ENCODE peak calls at places on chromosomes 11 and 22, in nine cellular contexts. One of them, this sample, is unnamed.

GRCh38 chr11:111213256-111213655 is 32.3 kb upstream of the POU2AF2 start:
- DNase-seq in upper lobe of right lung: no peak
- DNase-seq in mucosa of descending colon: no peak
- DNase-seq in body of pancreas: no peak
- DNase-seq in lower lobe of right lung: no peak
- DNase-seq in IMR-90: peak; percentile 53
- DNase-seq in Panc1: no peak
- DNase-seq in H7: no peak
- DNase-seq in PC-3: peak; percentile 51
- DNase-seq in this sample: no peak

GRCh38 chr11:130892847-130893246 is 23.4 kb downstream of the SNX19 start:
- DNase-seq in H7: peak; percentile 38
- DNase-seq in mucosa of descending colon: no peak
- DNase-seq in body of pancreas: no peak
- DNase-seq in upper lobe of right lung: no peak
- DNase-seq in lower lobe of right lung: no peak
- DNase-seq in Panc1: no peak
- DNase-seq in IMR-90: no peak
- DNase-seq in PC-3: no peak
- DNase-seq in this sample: no peak

GRCh38 chr11:17543041-17543440 is 1.2 kb downstream of the USH1C start:
- DNase-seq in upper lobe of right lung: no peak
- DNase-seq in PC-3: no peak
- DNase-seq in lower lobe of right lung: no peak
- DNase-seq in IMR-90: no peak
- DNase-seq in body of pancreas: no peak
- DNase-seq in H7: no peak
- DNase-seq in Panc1: no peak
- DNase-seq in mucosa of descending colon: peak; percentile 72
- DNase-seq in this sample: peak; percentile 60

GRCh38 chr11:60941371-60942119 is 10.4 kb downstream of the SLC15A3 start:
- DNase-seq in Panc1: no peak
- DNase-seq in body of pancreas: no peak
- DNase-seq in IMR-90: no peak
- DNase-seq in H7: peak; percentile 16
- DNase-seq in mucosa of descending colon: no peak
- DNase-seq in lower lobe of right lung: no peak
- DNase-seq in upper lobe of right lung: no peak
- DNase-seq in PC-3: no peak
- DNase-seq in this sample: no peak

GRCh38 chr11:122107566-122107965 is 8.4 kb downstream of the BLID start:
- DNase-seq in body of pancreas: no peak
- DNase-seq in PC-3: no peak
- DNase-seq in upper lobe of right lung: no peak
- DNase-seq in H7: no peak
- DNase-seq in IMR-90: no peak
- DNase-seq in mucosa of descending colon: no peak
- DNase-seq in Panc1: no peak
- DNase-seq in lower lobe of right lung: no peak
- DNase-seq in this sample: no peak

GRCh38 chr11:77152846-77153245 is 24.8 kb downstream of the MYO7A start:
- DNase-seq in PC-3: no peak
- DNase-seq in H7: no peak
- DNase-seq in Panc1: no peak
- DNase-seq in IMR-90: peak; percentile 18
- DNase-seq in lower lobe of right lung: no peak
- DNase-seq in upper lobe of right lung: no peak
- DNase-seq in body of pancreas: no peak
- DNase-seq in mucosa of descending colon: no peak
- DNase-seq in this sample: no peak

GRCh38 chr11:36945384-36945783 is 347.3 kb upstream of the RAG2 start:
- DNase-seq in body of pancreas: no peak
- DNase-seq in PC-3: peak; percentile 16
- DNase-seq in Panc1: no peak
- DNase-seq in upper lobe of right lung: no peak
- DNase-seq in mucosa of descending colon: no peak
- DNase-seq in lower lobe of right lung: no peak
- DNase-seq in H7: no peak
- DNase-seq in IMR-90: peak; percentile 23
- DNase-seq in this sample: no peak

GRCh38 chr11:75492181-75492820 is 33.4 kb downstream of the GDPD5 start:
- DNase-seq in IMR-90: peak; percentile 20
- DNase-seq in upper lobe of right lung: no peak
- DNase-seq in body of pancreas: no peak
- DNase-seq in PC-3: peak; percentile 51
- DNase-seq in H7: no peak
- DNase-seq in Panc1: no peak
- DNase-seq in lower lobe of right lung: no peak
- DNase-seq in mucosa of descending colon: no peak
- DNase-seq in this sample: peak; percentile 69

GRCh38 chr11:8068605-8069221 is 12.3 kb upstream of the TUB start:
- DNase-seq in H7: no peak
- DNase-seq in lower lobe of right lung: no peak
- DNase-seq in body of pancreas: peak; percentile 55
- DNase-seq in upper lobe of right lung: no peak
- DNase-seq in mucosa of descending colon: peak; percentile 19
- DNase-seq in IMR-90: peak; percentile 91
- DNase-seq in PC-3: peak; percentile 39
- DNase-seq in Panc1: no peak
- DNase-seq in this sample: no peak

GRCh38 chr11:82675838-82676237 is 57.8 kb downstream of the FAM181B start:
- DNase-seq in body of pancreas: no peak
- DNase-seq in IMR-90: no peak
- DNase-seq in upper lobe of right lung: no peak
- DNase-seq in Panc1: no peak
- DNase-seq in lower lobe of right lung: no peak
- DNase-seq in H7: no peak
- DNase-seq in PC-3: no peak
- DNase-seq in mucosa of descending colon: no peak
- DNase-seq in this sample: no peak

GRCh38 chr22:47053865-47054185 is 291.4 kb downstream of the TBC1D22A start:
- DNase-seq in Panc1: no peak
- DNase-seq in PC-3: peak; percentile 1
- DNase-seq in IMR-90: peak; percentile 73
- DNase-seq in H7: no peak
- DNase-seq in upper lobe of right lung: no peak
- DNase-seq in body of pancreas: no peak
- DNase-seq in lower lobe of right lung: no peak
- DNase-seq in mucosa of descending colon: no peak
- DNase-seq in this sample: no peak

GRCh38 chr22:20111045-20111688 is 4.7 kb upstream of the RANBP1 start:
- DNase-seq in Panc1: no peak
- DNase-seq in lower lobe of right lung: peak; percentile 44
- DNase-seq in body of pancreas: no peak
- DNase-seq in mucosa of descending colon: no peak
- DNase-seq in IMR-90: peak; percentile 5
- DNase-seq in H7: peak; percentile 88
- DNase-seq in PC-3: peak; percentile 26
- DNase-seq in upper lobe of right lung: no peak
- DNase-seq in this sample: peak; percentile 58

DNA sequence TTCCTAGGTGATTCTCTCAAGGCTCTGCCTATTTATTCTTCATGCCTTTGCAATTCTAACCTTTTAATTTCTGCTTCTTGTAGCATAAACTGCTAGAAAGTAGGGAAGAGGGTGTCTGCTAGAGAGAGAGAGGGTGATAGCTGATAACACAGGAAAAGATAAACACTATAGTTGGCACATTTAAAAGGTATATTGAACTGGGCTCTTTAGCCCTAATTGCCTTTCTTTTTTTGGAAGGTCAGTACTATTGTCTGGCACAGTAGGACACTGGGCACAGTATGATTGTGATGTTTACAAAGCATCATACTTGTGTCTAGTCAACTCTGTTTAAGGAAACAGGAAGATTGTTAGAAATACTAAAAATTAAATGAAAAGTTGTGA is 33.3 kb downstream of the TEAD1 start:
- DNase-seq in mucosa of descending colon: no peak
- DNase-seq in H7: no peak
- DNase-seq in IMR-90: no peak
- DNase-seq in upper lobe of right lung: no peak
- DNase-seq in lower lobe of right lung: no peak
- DNase-seq in PC-3: no peak
- DNase-seq in Panc1: no peak
- DNase-seq in body of pancreas: no peak
- DNase-seq in this sample: no peak
- H3K36me3 ChIP-seq in mucosa of descending colon: no peaks in the 10 kb centered on the region
- H3K36me3 ChIP-seq in H7: no peaks in the 10 kb centered on the region
- H3K36me3 ChIP-seq in IMR-90: peaks cover 14% of the 10 kb centered on the region
- H3K36me3 ChIP-seq in upper lobe of right lung: no peaks in the 10 kb centered on the region
- H3K36me3 ChIP-seq in lower lobe of right lung: no peaks in the 10 kb centered on the region
- H3K36me3 ChIP-seq in PC-3: peaks cover 6% of the 10 kb centered on the region
- H3K36me3 ChIP-seq in Panc1: no peaks in the 10 kb centered on the region
- H3K36me3 ChIP-seq in body of pancreas: no peaks in the 10 kb centered on the region
- H3K36me3 ChIP-seq in this sample: no peaks in the 10 kb centered on the region

GRCh38 chr22:40289991-40290459 is 56.3 kb upstream of the ADSL start:
- DNase-seq in upper lobe of right lung: no peak
- DNase-seq in body of pancreas: no peak
- DNase-seq in IMR-90: no peak
- DNase-seq in lower lobe of right lung: peak; percentile 59
- DNase-seq in H7: no peak
- DNase-seq in PC-3: no peak
- DNase-seq in mucosa of descending colon: peak; percentile 23
- DNase-seq in Panc1: no peak
- DNase-seq in this sample: no peak
- H3K36me3 ChIP-seq in upper lobe of right lung: peaks cover 90% of the 10 kb centered on the region
- H3K36me3 ChIP-seq in body of pancreas: peaks cover 12% of the 10 kb centered on the region
- H3K36me3 ChIP-seq in IMR-90: peaks cover 37% of the 10 kb centered on the region
- H3K36me3 ChIP-seq in lower lobe of right lung: peaks cover 93% of the 10 kb centered on the region
- H3K36me3 ChIP-seq in H7: peaks cover 32% of the 10 kb centered on the region
- H3K36me3 ChIP-seq in PC-3: peaks cover 9% of the 10 kb centered on the region
- H3K36me3 ChIP-seq in mucosa of descending colon: peaks cover 9% of the 10 kb centered on the region
- H3K36me3 ChIP-seq in Panc1: peaks cover 5% of the 10 kb centered on the region
- H3K36me3 ChIP-seq in this sample: peaks cover 1% of the 10 kb centered on the region

GRCh38 chr22:38298312-38299000 is 18.8 kb downstream of the CSNK1E start:
- DNase-seq in IMR-90: peak; percentile 88
- DNase-seq in PC-3: peak; percentile 99
- DNase-seq in mucosa of descending colon: peak; percentile 49
- DNase-seq in Panc1: no peak
- DNase-seq in H7: peak; percentile 91
- DNase-seq in upper lobe of right lung: no peak
- DNase-seq in lower lobe of right lung: no peak
- DNase-seq in body of pancreas: no peak
- DNase-seq in this sample: no peak
- H3K36me3 ChIP-seq in IMR-90: peaks cover 98% of the 10 kb centered on the region
- H3K36me3 ChIP-seq in PC-3: peaks cover 65% of the 10 kb centered on the region
- H3K36me3 ChIP-seq in mucosa of descending colon: peaks cover 15% of the 10 kb centered on the region
- H3K36me3 ChIP-seq in Panc1: no peaks in the 10 kb centered on the region
- H3K36me3 ChIP-seq in H7: peaks cover 75% of the 10 kb centered on the region
- H3K36me3 ChIP-seq in upper lobe of right lung: peaks cover 98% of the 10 kb centered on the region
- H3K36me3 ChIP-seq in lower lobe of right lung: peaks cover 100% of the 10 kb centered on the region
- H3K36me3 ChIP-seq in body of pancreas: peaks cover 53% of the 10 kb centered on the region
- H3K36me3 ChIP-seq in this sample: peaks cover 6% of the 10 kb centered on the region

DNA sequence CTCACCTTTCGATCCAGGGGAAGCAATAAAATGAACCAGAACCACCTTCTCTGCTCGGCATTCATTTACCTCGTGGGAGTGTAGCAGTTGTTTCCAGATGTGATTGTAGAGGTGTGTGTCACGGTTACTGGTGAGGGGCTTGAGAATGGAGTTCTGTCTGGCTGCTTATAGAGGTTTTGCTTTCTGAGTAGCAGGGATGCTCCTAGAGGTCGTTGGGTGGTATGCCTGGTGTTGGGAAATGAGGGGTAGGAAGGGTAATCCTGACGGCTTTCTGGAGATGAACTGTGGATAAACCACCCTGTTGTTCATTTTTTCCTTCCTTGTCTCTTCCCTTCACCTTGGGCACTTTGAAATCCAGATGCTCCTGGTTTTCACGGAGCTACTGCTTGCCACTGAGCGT is 8.1 kb downstream of the TEAD1 start:
- DNase-seq in H7: no peak
- DNase-seq in body of pancreas: no peak
- DNase-seq in mucosa of descending colon: no peak
- DNase-seq in IMR-90: no peak
- DNase-seq in PC-3: no peak
- DNase-seq in lower lobe of right lung: no peak
- DNase-seq in upper lobe of right lung: no peak
- DNase-seq in Panc1: no peak
- DNase-seq in this sample: no peak
- H3K36me3 ChIP-seq in H7: no peaks in the 10 kb centered on the region
- H3K36me3 ChIP-seq in body of pancreas: no peaks in the 10 kb centered on the region
- H3K36me3 ChIP-seq in mucosa of descending colon: no peaks in the 10 kb centered on the region
- H3K36me3 ChIP-seq in IMR-90: peaks cover 7% of the 10 kb centered on the region
- H3K36me3 ChIP-seq in PC-3: peaks cover 10% of the 10 kb centered on the region
- H3K36me3 ChIP-seq in lower lobe of right lung: no peaks in the 10 kb centered on the region
- H3K36me3 ChIP-seq in upper lobe of right lung: no peaks in the 10 kb centered on the region
- H3K36me3 ChIP-seq in Panc1: no peaks in the 10 kb centered on the region
- H3K36me3 ChIP-seq in this sample: peaks cover 1% of the 10 kb centered on the region

DNA sequence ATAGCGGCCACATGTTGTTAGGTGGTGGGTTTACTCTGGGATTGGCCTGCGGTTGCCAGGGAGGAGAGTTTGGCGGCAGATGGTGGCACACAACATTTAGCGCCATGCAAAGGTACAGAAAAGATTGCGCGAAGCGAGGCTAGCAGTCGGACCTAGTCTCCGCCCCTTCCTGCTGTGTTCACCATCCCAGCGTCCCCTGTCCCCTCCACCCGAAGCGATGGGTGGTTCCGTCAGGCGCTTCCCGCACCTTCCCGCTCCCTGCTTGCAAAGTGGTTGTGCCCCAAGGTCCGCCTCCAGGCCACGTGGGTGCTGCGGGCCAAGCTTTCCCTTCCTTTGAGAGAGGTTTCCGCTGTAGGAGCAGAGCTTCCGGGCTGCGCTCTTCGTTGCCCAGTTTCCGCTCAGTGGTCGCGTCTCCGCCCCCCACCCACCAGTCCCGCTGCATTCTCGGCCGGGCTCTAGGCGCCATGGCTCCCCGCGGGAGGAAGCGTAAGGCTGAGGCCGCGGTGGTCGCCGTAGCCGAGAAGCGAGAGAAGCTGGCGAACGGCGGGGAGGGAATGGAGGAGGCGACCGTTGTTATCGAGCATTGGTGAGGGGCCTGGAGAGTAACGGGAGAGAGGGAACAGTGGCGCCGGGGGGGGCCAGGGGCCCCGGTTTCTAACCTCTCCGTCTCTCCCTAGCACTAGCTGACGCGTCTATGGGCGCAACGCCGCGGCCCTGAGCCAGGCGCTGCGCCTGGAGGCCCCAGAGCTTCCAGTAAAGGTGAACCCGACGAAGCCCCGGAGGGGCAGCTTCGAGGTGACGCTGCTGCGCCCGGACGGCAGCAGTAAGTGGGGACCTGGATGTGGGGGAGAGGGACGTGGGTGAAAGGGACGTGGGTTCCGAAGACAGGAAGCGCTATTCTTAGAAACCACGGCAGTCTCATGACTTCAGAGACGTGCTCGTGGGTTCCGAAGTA is at the start of gene SELENOH:
- DNase-seq in upper lobe of right lung: peak; percentile 98
- DNase-seq in lower lobe of right lung: peak; percentile 97
- DNase-seq in body of pancreas: peak; percentile 97
- DNase-seq in H7: peak; percentile 93
- DNase-seq in PC-3: peak; percentile 98
- DNase-seq in IMR-90: peak; percentile 98
- DNase-seq in Panc1: peak; percentile 88
- DNase-seq in mucosa of descending colon: peak; percentile 95
- DNase-seq in this sample: peak; percentile 99
- H3K36me3 ChIP-seq in upper lobe of right lung: peaks cover 60% of the 10 kb centered on the region
- H3K36me3 ChIP-seq in lower lobe of right lung: peaks cover 69% of the 10 kb centered on the region
- H3K36me3 ChIP-seq in body of pancreas: no peaks in the 10 kb centered on the region
- H3K36me3 ChIP-seq in H7: peaks cover 30% of the 10 kb centered on the region
- H3K36me3 ChIP-seq in PC-3: peaks cover 44% of the 10 kb centered on the region
- H3K36me3 ChIP-seq in IMR-90: peaks cover 41% of the 10 kb centered on the region
- H3K36me3 ChIP-seq in Panc1: peaks cover 18% of the 10 kb centered on the region
- H3K36me3 ChIP-seq in mucosa of descending colon: no peaks in the 10 kb centered on the region
- H3K36me3 ChIP-seq in this sample: peaks cover 8% of the 10 kb centered on the region

GRCh38 chr11:32886180-32886579 is 6.4 kb upstream of the QSER1 start:
- DNase-seq in Panc1: no peak
- DNase-seq in IMR-90: no peak
- DNase-seq in mucosa of descending colon: no peak
- DNase-seq in H7: no peak
- DNase-seq in PC-3: no peak
- DNase-seq in upper lobe of right lung: no peak
- DNase-seq in lower lobe of right lung: no peak
- DNase-seq in body of pancreas: no peak
- DNase-seq in this sample: no peak
- H3K36me3 ChIP-seq in Panc1: no peaks in the 10 kb centered on the region
- H3K36me3 ChIP-seq in IMR-90: no peaks in the 10 kb centered on the region
- H3K36me3 ChIP-seq in mucosa of descending colon: no peaks in the 10 kb centered on the region
- H3K36me3 ChIP-seq in H7: no peaks in the 10 kb centered on the region
- H3K36me3 ChIP-seq in PC-3: no peaks in the 10 kb centered on the region
- H3K36me3 ChIP-seq in upper lobe of right lung: no peaks in the 10 kb centered on the region
- H3K36me3 ChIP-seq in lower lobe of right lung: no peaks in the 10 kb centered on the region
- H3K36me3 ChIP-seq in body of pancreas: no peaks in the 10 kb centered on the region
- H3K36me3 ChIP-seq in this sample: no peaks in the 10 kb centered on the region

This sample was measured in Caco-2.